ENCODE peak calls at places on chromosome 3, in five cellular contexts. One of them, this sample, is unnamed.

GRCh38 chr3:37862219-37862711 is 585 bp downstream of the CTDSPL start:
- DNase-seq in dorsolateral prefrontal cortex: no peak
- DNase-seq in testis: peak; percentile 56
- DNase-seq in brain microvascular endothelial cell: peak; percentile 22
- DNase-seq in GM19239: no peak
- DNase-seq in this sample: peak; percentile 31

GRCh38 chr3:194632983-194633348 is 253 bp downstream of the TMEM44 start:
- DNase-seq in dorsolateral prefrontal cortex: no peak
- DNase-seq in testis: peak; percentile 37
- DNase-seq in brain microvascular endothelial cell: no peak
- DNase-seq in GM19239: peak; percentile 51
- DNase-seq in this sample: no peak

GRCh38 chr3:166052440-166052839 is 215.2 kb upstream of the BCHE start:
- DNase-seq in dorsolateral prefrontal cortex: no peak
- DNase-seq in testis: no peak
- DNase-seq in brain microvascular endothelial cell: no peak
- DNase-seq in GM19239: no peak
- DNase-seq in this sample: no peak

GRCh38 chr3:110343945-110344344 is 727.7 kb upstream of the NECTIN3 start:
- DNase-seq in dorsolateral prefrontal cortex: no peak
- DNase-seq in testis: no peak
- DNase-seq in brain microvascular endothelial cell: peak; percentile 4
- DNase-seq in GM19239: no peak
- DNase-seq in this sample: no peak

GRCh38 chr3:179745109-179745508 is 92.3 kb downstream of the USP13 start:
- DNase-seq in dorsolateral prefrontal cortex: no peak
- DNase-seq in testis: no peak
- DNase-seq in brain microvascular endothelial cell: no peak
- DNase-seq in GM19239: no peak
- DNase-seq in this sample: no peak

GRCh38 chr3:11705049-11705448 is 61.3 kb upstream of the VGLL4 start:
- DNase-seq in dorsolateral prefrontal cortex: peak; percentile 56
- DNase-seq in testis: no peak
- DNase-seq in brain microvascular endothelial cell: no peak
- DNase-seq in GM19239: no peak
- DNase-seq in this sample: no peak

GRCh38 chr3:52317601-52318000 is 1.5 kb downstream of the DNAH1 start:
- DNase-seq in dorsolateral prefrontal cortex: no peak
- DNase-seq in testis: peak; percentile 69
- DNase-seq in brain microvascular endothelial cell: no peak
- DNase-seq in GM19239: peak; percentile 50
- DNase-seq in this sample: no peak

GRCh38 chr3:185175370-185175987 is 22.6 kb upstream of the C3orf70 start:
- DNase-seq in dorsolateral prefrontal cortex: peak; percentile 63
- DNase-seq in testis: peak; percentile 57
- DNase-seq in brain microvascular endothelial cell: peak; percentile 18
- DNase-seq in GM19239: no peak
- DNase-seq in this sample: peak; percentile 45

GRCh38 chr3:66808891-66809578 is 189.1 kb upstream of the KBTBD8 start:
- DNase-seq in dorsolateral prefrontal cortex: no peak
- DNase-seq in testis: peak; percentile 28
- DNase-seq in brain microvascular endothelial cell: no peak
- DNase-seq in GM19239: no peak
- DNase-seq in this sample: no peak

GRCh38 chr3:2921903-2922302 is 188.3 kb downstream of the IL5RA start:
- DNase-seq in dorsolateral prefrontal cortex: no peak
- DNase-seq in testis: peak; percentile 18
- DNase-seq in brain microvascular endothelial cell: no peak
- DNase-seq in GM19239: no peak
- DNase-seq in this sample: no peak

GRCh38 chr3:183114779-183115178 is 15.5 kb upstream of the MCCC1 start:
- DNase-seq in dorsolateral prefrontal cortex: peak; percentile 38
- DNase-seq in testis: no peak
- DNase-seq in brain microvascular endothelial cell: no peak
- DNase-seq in GM19239: no peak
- DNase-seq in this sample: no peak

GRCh38 chr3:21062724-21063436 is 688.1 kb downstream of the ZNF385D start:
- DNase-seq in dorsolateral prefrontal cortex: no peak
- DNase-seq in testis: no peak
- DNase-seq in brain microvascular endothelial cell: no peak
- DNase-seq in GM19239: no peak
- DNase-seq in this sample: no peak

GRCh38 chr3:13022348-13023250 is 50.6 kb downstream of the IQSEC1 start:
- DNase-seq in dorsolateral prefrontal cortex: peak; percentile 68
- DNase-seq in testis: peak; percentile 53
- DNase-seq in brain microvascular endothelial cell: peak; percentile 80
- DNase-seq in GM19239: no peak
- DNase-seq in this sample: no peak

GRCh38 chr3:99666201-99666600 is 27.8 kb downstream of the COL8A1 start:
- DNase-seq in dorsolateral prefrontal cortex: no peak
- DNase-seq in testis: no peak
- DNase-seq in brain microvascular endothelial cell: peak; percentile 48
- DNase-seq in GM19239: no peak
- DNase-seq in this sample: no peak

GRCh38 chr3:45330500-45331295 is 57.7 kb upstream of the LARS2 start:
- DNase-seq in dorsolateral prefrontal cortex: no peak
- DNase-seq in testis: no peak
- DNase-seq in brain microvascular endothelial cell: no peak
- DNase-seq in GM19239: no peak
- DNase-seq in this sample: no peak

GRCh38 chr3:46412786-46413298 is 5.8 kb downstream of the CCRL2 start:
- DNase-seq in dorsolateral prefrontal cortex: no peak
- DNase-seq in testis: no peak
- DNase-seq in brain microvascular endothelial cell: no peak
- DNase-seq in GM19239: no peak
- DNase-seq in this sample: no peak

GRCh38 chr3:197428117-197428761 is 127.5 kb downstream of the BDH1 start:
- DNase-seq in dorsolateral prefrontal cortex: no peak
- DNase-seq in testis: no peak
- DNase-seq in brain microvascular endothelial cell: no peak
- DNase-seq in GM19239: no peak
- DNase-seq in this sample: no peak

GRCh38 chr3:187737401-187738088 is 7.7 kb downstream of the BCL6 start:
- DNase-seq in dorsolateral prefrontal cortex: no peak
- DNase-seq in testis: peak; percentile 62
- DNase-seq in brain microvascular endothelial cell: peak; percentile 64
- DNase-seq in GM19239: no peak
- DNase-seq in this sample: no peak

GRCh38 chr3:9405756-9406155 is 8.3 kb downstream of the SETD5 start:
- DNase-seq in dorsolateral prefrontal cortex: no peak
- DNase-seq in testis: no peak
- DNase-seq in brain microvascular endothelial cell: no peak
- DNase-seq in GM19239: no peak
- DNase-seq in this sample: no peak

GRCh38 chr3:52454938-52455282 is 494 bp upstream of the NISCH start:
- DNase-seq in dorsolateral prefrontal cortex: no peak
- DNase-seq in testis: no peak
- DNase-seq in brain microvascular endothelial cell: no peak
- DNase-seq in GM19239: no peak
- DNase-seq in this sample: no peak